ENCODE peak calls at places on chromosomes 13 and 19, in seven cellular contexts. J is right atrium auricular region, G is lung, D is foreskin keratinocyte, S is Peyer's patch, P is upper lobe of right lung, E is substantia nigra. V is an unnamed sample.

GRCh38 chr13:31627097-31627496 is 112.2 kb upstream of the RXFP2 start:
- DNase-seq in J (no peak), G (no peak), D (no peak), S (no peak), P (no peak), E (no peak), V (no peak)

GRCh38 chr19:43983544-43983911 is 460 bp upstream of the ZNF155 start:
- DNase-seq in J (no peak), G (no peak), D (no peak), S (no peak), P (no peak), E (no peak), V (no peak)

GRCh38 chr19:48480151-48480475 is 10.9 kb downstream of the CYTH2 start:
- DNase-seq in J (peak), G (no peak), D (no peak), S (no peak), P (peak), E (peak), V (peak)

GRCh38 chr13:79541426-79542049 is 60.6 kb downstream of the NDFIP2 start:
- DNase-seq in J (no peak), G (no peak), D (no peak), S (no peak), P (no peak), E (no peak), V (no peak)

GRCh38 chr13:75787249-75787940 is 151.3 kb downstream of the LMO7 start:
- DNase-seq in J (no peak), G (no peak), D (no peak), S (no peak), P (no peak), E (no peak), V (no peak)

GRCh38 chr13:113810640-113811039 is 51.6 kb downstream of the TMEM255B start:
- DNase-seq in J (no peak), G (no peak), D (no peak), S (no peak), P (no peak), E (no peak), V (no peak)

GRCh38 chr13:23709521-23709920 is 139.3 kb downstream of the TNFRSF19 start:
- DNase-seq in J (no peak), G (no peak), D (no peak), S (no peak), P (no peak), E (no peak), V (no peak)

GRCh38 chr13:97139704-97140103 is 82.4 kb upstream of the MBNL2 start:
- DNase-seq in J (no peak), G (no peak), D (no peak), S (no peak), P (no peak), E (no peak), V (no peak)

GRCh38 chr19:1295169-1296012 is 9.7 kb downstream of the EFNA2 start:
- DNase-seq in J (no peak), G (no peak), D (no peak), S (no peak), P (no peak), E (no peak), V (no peak)

GRCh38 chr13:24216176-24216575 is 55.7 kb downstream of the SPATA13 start:
- DNase-seq in J (no peak), G (no peak), D (no peak), S (no peak), P (no peak), E (no peak), V (no peak)

GRCh38 chr19:46952874-46953273 is 66.8 kb upstream of the NPAS1 start:
- DNase-seq in J (no peak), G (no peak), D (no peak), S (no peak), P (no peak), E (no peak), V (no peak)

GRCh38 chr13:79501538-79502232 is 20.7 kb downstream of the NDFIP2 start:
- DNase-seq in J (no peak), G (no peak), D (no peak), S (no peak), P (no peak), E (no peak), V (no peak)

GRCh38 chr13:98921786-98922185 is 56.1 kb downstream of the DOCK9 start:
- DNase-seq in J (no peak), G (no peak), D (no peak), S (no peak), P (no peak), E (no peak), V (no peak)

GRCh38 chr13:98922306-98922705 is 55.6 kb downstream of the DOCK9 start:
- DNase-seq in J (no peak), G (no peak), D (no peak), S (no peak), P (no peak), E (no peak), V (no peak)

GRCh38 chr13:98918771-98919170 is 59.1 kb downstream of the DOCK9 start:
- DNase-seq in J (no peak), G (no peak), D (no peak), S (no peak), P (no peak), E (no peak), V (no peak)

GRCh38 chr13:98921015-98921414 is 56.8 kb downstream of the DOCK9 start:
- DNase-seq in J (no peak), G (no peak), D (no peak), S (no peak), P (no peak), E (no peak), V (no peak)

DNA sequence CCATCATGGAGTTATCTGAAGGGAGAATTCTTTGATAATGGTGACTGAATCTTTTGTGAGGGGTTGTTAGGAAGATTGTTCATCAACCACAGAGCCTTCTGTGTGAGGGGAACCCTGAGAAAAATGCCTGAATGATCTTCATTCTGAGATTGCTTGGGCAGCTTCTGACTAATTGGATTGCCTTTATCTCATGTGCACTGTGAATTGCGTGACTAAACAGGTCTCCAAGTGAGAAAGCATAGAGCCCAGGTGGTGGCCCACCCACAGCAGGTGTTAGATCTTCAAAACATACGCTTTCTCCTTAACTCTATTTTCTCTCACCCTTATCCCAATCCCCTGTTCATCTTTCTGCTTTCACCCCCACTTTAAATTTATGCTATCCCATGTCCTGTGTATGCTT is 58.3 kb downstream of the DOCK9 start:
- DNase-seq in J (no peak), G (no peak), D (no peak), S (no peak), P (no peak), E (no peak), V (no peak)
- H3K27ac ChIP-seq in J (no peak), G (no peak), D (no peak), S (no peak), P (no peak), E (peak), V (no peak)

GRCh38 chr13:112744306-112745021 is 54.6 kb downstream of the ATP11A start:
- DNase-seq in J (no peak), G (no peak), D (peak), S (peak), P (peak), E (no peak), V (no peak)
- H3K27ac ChIP-seq in J (peak), G (peak), D (no peak), S (no peak), P (no peak), E (peak), V (no peak)

DNA sequence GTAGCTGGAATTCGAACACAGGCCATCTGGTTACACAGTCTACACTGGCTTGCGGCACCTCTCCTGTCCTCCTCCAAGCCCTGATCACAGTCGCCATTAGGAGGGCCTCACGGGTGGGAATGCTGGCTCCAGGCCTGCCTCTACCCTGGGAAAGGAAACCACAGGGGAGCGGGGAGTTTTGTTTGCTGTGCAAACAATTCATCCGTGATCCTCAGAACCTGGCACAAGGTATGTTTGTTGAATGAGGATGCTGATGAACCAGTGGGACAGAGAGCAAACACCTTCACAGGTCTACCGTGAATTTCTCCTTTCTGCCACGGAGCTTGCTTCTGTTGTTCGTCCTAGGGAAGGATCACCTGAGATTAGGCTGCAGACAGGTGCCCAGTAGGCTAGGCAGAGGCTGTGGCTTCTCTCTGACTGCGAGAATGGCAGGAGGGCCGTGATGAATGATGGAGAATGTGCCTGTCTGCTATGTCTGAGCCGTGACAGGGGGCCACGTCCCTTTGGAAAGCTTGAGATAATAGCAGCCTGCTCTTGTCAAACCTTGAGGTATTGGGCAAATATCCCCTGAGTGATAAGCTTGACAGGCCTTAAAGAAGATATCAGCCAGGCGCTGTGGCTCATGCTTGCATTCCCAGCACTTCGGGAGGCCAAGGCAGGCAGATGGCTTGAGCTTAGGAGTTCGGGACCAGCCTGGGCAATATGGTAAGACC is 36.7 kb downstream of the PIN1 start:
- DNase-seq in J (no peak), G (no peak), D (no peak), S (no peak), P (no peak), E (no peak), V (no peak)
- H3K27ac ChIP-seq in J (no peak), G (no peak), D (no peak), S (no peak), P (no peak), E (no peak), V (no peak)

DNA sequence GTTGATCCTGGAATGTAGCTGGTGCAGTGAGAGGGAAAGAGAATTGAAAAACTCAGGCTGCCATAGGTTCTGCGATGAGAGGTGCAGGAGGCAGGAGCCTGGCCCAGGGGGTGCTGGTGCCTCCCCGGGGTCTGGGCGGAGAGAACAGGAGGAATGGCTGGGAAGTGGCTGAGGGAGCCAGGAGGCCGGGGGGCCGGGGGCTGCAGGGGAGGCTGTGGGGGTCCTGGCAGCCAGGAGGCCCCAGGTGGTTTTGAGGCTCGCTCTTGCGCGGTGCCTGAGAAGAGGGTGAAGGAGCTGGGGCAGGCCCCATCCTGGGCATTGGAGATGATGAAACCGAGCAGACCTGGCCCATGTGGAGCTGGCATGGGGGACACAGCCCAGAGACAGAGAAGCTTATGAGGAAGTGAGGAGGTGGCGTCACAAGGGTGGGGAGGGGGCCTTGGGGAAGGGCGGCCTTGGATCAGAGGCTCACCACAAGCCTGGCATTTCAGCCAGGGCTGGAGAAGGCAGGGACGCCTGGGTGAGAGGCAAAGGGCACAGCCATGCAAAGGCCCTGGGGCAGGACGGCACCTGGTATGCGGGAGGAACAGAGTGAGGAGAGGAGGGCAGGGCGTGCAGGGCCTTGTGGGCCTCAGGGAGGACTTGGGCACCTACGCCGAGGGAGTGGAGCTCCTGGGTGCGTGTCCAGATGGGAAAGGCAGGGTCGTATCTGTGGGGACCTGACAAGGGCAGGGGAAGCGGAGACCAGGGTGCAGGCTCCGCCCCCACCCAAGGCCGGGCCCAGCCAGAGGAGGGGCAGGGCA is 1.3 kb upstream of the TEKTIP1 start:
- DNase-seq in J (no peak), G (no peak), D (no peak), S (no peak), P (peak), E (no peak), V (no peak)
- H3K27ac ChIP-seq in J (peak), G (no peak), D (no peak), S (no peak), P (no peak), E (peak), V (no peak)

GRCh38 chr13:46641274-46642081 is 88.5 kb downstream of the LRCH1 start:
- DNase-seq in J (no peak), G (no peak), D (no peak), S (no peak), P (no peak), E (no peak), V (no peak)
- H3K27ac ChIP-seq in J (peak), G (peak), D (no peak), S (peak), P (no peak), E (no peak), V (no peak)

GRCh38 chr19:28170066-28170465 is 1042.9 kb downstream of the UQCRFS1 start:
- DNase-seq in J (no peak), G (no peak), D (no peak), S (no peak), P (no peak), E (no peak), V (no peak)
- H3K27ac ChIP-seq in J (no peak), G (no peak), D (no peak), S (no peak), P (no peak), E (no peak), V (no peak)

GRCh38 chr13:49436890-49437289 is 7.0 kb downstream of the CAB39L start:
- DNase-seq in J (peak), G (no peak), D (no peak), S (no peak), P (no peak), E (no peak), V (no peak)
- H3K27ac ChIP-seq in J (peak), G (no peak), D (no peak), S (no peak), P (no peak), E (no peak), V (no peak)

DNA sequence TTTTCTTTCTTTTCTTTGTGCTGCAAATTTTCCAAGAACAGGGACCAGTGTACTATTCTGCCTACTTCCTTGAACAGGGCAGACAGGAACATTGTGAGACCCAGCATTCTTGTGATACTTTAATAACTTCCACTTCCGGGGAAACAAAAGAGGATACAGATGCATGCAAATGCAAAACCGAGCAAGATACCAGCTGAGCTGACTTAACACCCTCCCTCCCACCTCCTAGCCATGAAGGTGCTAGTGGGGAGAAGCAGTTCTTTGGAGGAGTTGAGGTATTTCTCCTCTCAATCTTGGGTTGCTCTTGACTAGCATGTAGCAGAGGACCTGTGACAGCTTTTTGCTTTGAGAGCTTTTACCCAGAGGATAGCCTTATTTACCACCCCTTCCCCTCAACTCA is 111.2 kb downstream of the KLF5 start:
- DNase-seq in J (no peak), G (no peak), D (peak), S (no peak), P (no peak), E (no peak), V (no peak)
- H3K27ac ChIP-seq in J (no peak), G (no peak), D (peak), S (peak), P (no peak), E (no peak), V (peak)

DNA sequence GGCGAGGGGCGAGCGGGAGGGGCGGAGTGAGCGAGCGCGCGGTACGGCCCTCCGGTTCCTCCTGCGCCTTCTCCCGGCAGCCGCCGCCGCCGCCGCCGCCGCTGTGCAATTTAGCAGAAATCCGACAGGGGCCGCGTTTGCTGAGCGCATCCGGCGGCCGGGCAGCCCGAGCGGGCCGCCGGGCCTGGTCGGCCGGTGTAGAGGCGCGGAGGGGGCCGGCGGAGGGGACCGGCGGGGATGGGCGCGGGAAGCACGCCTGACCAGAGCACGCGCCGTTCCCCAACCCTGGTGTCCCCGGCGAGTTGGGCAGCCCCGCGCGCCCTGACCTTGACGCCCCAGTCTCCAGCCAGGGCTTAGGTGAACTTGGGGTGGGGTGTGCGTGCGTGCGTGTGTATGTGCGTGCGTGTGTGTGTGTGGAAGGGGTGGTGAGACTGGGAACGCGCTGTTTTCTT is 144.5 kb upstream of the ZNF536 start:
- DNase-seq in J (no peak), G (peak), D (no peak), S (peak), P (peak), E (peak), V (no peak)
- H3K27ac ChIP-seq in J (no peak), G (no peak), D (no peak), S (peak), P (no peak), E (peak), V (no peak)